ENCODE peak calls at places on chromosomes 4 and X, in four cellular contexts. B is BJ, Q is tibial artery, W is GM12878. M is an unnamed sample.

GRCh38 chr4:37666625-37667071 is 19.5 kb downstream of the RELL1 start:
- DNase-seq in B (peak), Q (peak), W (no peak), M (no peak)

GRCh38 chrX:21990812-21991211 is 41.3 kb upstream of the PHEX start:
- DNase-seq in B (no peak), Q (no peak), W (no peak), M (peak)

GRCh38 chr4:15805583-15806517 is 27.7 kb downstream of the CD38 start:
- DNase-seq in B (no peak), Q (no peak), W (peak), M (no peak)

GRCh38 chr4:63370997-63371396 is 1038.3 kb downstream of the TECRL start:
- DNase-seq in B (no peak), Q (no peak), W (no peak), M (no peak)

GRCh38 chrX:30577362-30577961 is at the start of gene TASL:
- DNase-seq in B (no peak), Q (no peak), W (peak), M (peak)

GRCh38 chr4:7101692-7102515 is 34.0 kb upstream of the GRPEL1 start:
- DNase-seq in B (no peak), Q (peak), W (no peak), M (peak)

GRCh38 chrX:25016938-25017598 is 1.3 kb upstream of the ARX start:
- DNase-seq in B (no peak), Q (no peak), W (no peak), M (no peak)

GRCh38 chr4:7161721-7162214 is 30.6 kb upstream of the SORCS2 start:
- DNase-seq in B (no peak), Q (peak), W (no peak), M (no peak)

GRCh38 chr4:33543941-33544450 is 2700.3 kb downstream of the ARAP2 start:
- DNase-seq in B (no peak), Q (no peak), W (no peak), M (no peak)

GRCh38 chrX:3791449-3791848 is 78.0 kb upstream of the PRKX start:
- DNase-seq in B (no peak), Q (no peak), W (no peak), M (no peak)

GRCh38 chrX:68807818-68808217 is 21.0 kb upstream of the EFNB1 start:
- DNase-seq in B (no peak), Q (no peak), W (no peak), M (no peak)

GRCh38 chr4:1490011-1490905 is 84.0 kb upstream of the NKX1-1 start:
- DNase-seq in B (no peak), Q (peak), W (no peak), M (peak)

GRCh38 chr4:186067757-186068385 is 1.1 kb upstream of the TLR3 start:
- DNase-seq in B (no peak), Q (peak), W (peak), M (no peak)

GRCh38 chrX:148020329-148020728 is 39.2 kb downstream of the FMR1NB start:
- DNase-seq in B (no peak), Q (no peak), W (no peak), M (no peak)

GRCh38 chr4:142959156-142959555 is 113.1 kb upstream of the INPP4B start:
- DNase-seq in B (no peak), Q (no peak), W (no peak), M (no peak)

GRCh38 chrX:142134533-142134932 is 70.6 kb downstream of the MAGEC2 start:
- DNase-seq in B (no peak), Q (no peak), W (no peak), M (no peak)

GRCh38 chrX:148203531-148203930 is 222.4 kb downstream of the FMR1NB start:
- DNase-seq in B (no peak), Q (no peak), W (no peak), M (no peak)

GRCh38 chr4:101280866-101281600 is 66.3 kb downstream of the PPP3CA start:
- DNase-seq in B (no peak), Q (no peak), W (no peak), M (no peak)

GRCh38 chr4:75723117-75723801 is 1.1 kb upstream of the USO1 start:
- DNase-seq in B (peak), Q (no peak), W (no peak), M (no peak)

GRCh38 chr4:11609751-11610150 is 181.1 kb upstream of the HS3ST1 start:
- DNase-seq in B (no peak), Q (no peak), W (no peak), M (no peak)

DNA sequence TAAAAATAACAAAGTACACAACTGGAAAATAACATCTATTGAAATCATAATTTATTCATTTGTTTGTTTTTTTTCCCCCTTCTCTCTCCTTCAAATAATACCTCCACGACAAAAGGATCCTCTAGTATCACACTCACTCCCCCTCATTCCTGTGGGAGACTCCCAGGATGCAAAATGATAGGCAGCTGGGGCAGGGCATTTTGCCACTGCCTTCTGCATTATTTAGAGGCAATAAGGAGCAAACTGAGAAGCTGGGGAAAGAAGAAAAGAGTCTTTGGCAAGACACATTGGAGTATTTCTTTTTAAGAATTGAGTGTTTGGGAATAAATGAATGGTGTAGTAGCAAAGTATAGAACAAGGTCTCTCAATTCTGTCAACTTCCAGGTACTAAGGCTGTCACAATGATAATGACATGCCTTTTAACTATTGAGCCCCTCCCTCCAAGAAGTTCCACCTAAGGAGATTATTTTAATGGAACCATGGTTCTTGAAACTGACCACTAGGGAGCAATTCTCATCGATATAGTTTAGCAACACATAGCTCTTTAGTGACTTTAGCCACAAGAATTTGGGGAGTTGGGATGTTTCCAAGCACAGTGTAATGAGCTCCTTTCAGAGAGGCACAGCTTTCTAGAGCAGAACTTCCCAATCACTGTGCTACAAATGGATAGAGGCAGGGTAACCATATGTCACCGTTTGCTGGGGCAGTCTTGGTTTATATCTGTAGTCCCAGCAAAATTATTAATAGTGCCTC is 303.3 kb downstream of the FRMPD4 start:
- DNase-seq in B (peak), Q (no peak), W (no peak), M (no peak)
- TF ChIP-seq CTCF in B (peak), Q (no peak), W (no peak), M (no peak)

GRCh38 chr4:98470831-98471230 is 187.6 kb downstream of the TSPAN5 start:
- DNase-seq in B (no peak), Q (no peak), W (no peak), M (no peak)
- TF ChIP-seq CTCF in B (no peak), Q (no peak), W (no peak), M (no peak)

DNA sequence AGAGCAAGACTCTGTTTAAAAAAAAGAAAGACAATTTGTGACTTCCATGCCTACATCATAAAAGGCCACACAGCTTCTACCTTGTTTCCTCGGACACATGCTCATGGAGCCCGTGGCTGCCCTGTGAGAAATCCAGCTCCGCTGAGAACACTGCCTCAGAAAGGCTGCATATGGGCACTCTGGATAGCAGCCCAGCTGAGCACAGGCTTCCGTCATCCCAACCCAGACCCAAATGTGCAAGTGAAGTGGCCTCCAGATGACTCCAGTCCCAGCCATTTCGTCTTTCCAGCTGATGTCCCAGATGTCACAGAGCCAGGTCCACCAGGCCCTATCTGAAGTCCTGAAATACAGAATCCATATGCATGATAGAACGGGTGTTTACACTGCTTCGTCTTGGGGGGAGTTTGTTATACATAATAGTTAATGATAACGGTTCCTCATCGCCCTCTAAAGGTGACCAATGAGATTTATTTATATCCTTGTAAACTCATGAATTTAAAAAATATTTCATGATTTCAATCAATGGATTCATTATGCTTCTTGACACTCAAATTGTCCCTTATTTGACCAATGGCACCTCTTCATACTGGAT is 72.7 kb upstream of the TRIM2 start:
- DNase-seq in B (no peak), Q (no peak), W (no peak), M (no peak)
- TF ChIP-seq CTCF in B (peak), Q (no peak), W (no peak), M (peak)

GRCh38 chr4:113106076-113106475 is 56.6 kb downstream of the ANK2 start:
- DNase-seq in B (peak), Q (no peak), W (no peak), M (no peak)
- TF ChIP-seq CTCF in B (peak), Q (peak), W (no peak), M (no peak)

GRCh38 chr4:5712517-5712916 is 1.5 kb downstream of the EVC start:
- DNase-seq in B (no peak), Q (no peak), W (peak), M (no peak)

GRCh38 chr4:5712931-5713330 is 1.9 kb downstream of the EVC start:
- DNase-seq in B (no peak), Q (no peak), W (no peak), M (no peak)

GRCh38 chr4:5711479-5712184 is 631 bp downstream of the EVC start:
- DNase-seq in B (no peak), Q (no peak), W (no peak), M (no peak)

GRCh38 chr4:5710065-5710961 is 688 bp upstream of the EVC start:
- DNase-seq in B (no peak), Q (no peak), W (no peak), M (peak)

GRCh38 chr4:5710962-5711478 is at the start of gene EVC:
- DNase-seq in B (no peak), Q (peak), W (no peak), M (peak)
- TF ChIP-seq CTCF in B (no peak), Q (no peak), W (no peak), M (no peak)

GRCh38 chr4:118954246-118954645 is 65.6 kb downstream of the SYNPO2 start:
- DNase-seq in B (no peak), Q (no peak), W (no peak), M (no peak)
- TF ChIP-seq CTCF in B (peak), Q (no peak), W (no peak), M (no peak)

GRCh38 chr4:152374606-152375285 is 161.1 kb downstream of the FBXW7 start:
- DNase-seq in B (no peak), Q (no peak), W (no peak), M (no peak)
- TF ChIP-seq CTCF in B (no peak), Q (no peak), W (no peak), M (no peak)

GRCh38 chrX:154383359-154384283 is 4.5 kb downstream of the EMD start:
- DNase-seq in B (no peak), Q (peak), W (no peak), M (peak)

GRCh38 chrX:154381271-154381670 is 2.2 kb downstream of the EMD start:
- DNase-seq in B (no peak), Q (no peak), W (no peak), M (no peak)

GRCh38 chrX:154382483-154383069 is 3.5 kb downstream of the EMD start:
- DNase-seq in B (no peak), Q (peak), W (no peak), M (peak)

GRCh38 chrX:154380787-154381186 is 1.7 kb downstream of the EMD start:
- DNase-seq in B (no peak), Q (no peak), W (no peak), M (peak)

DNA sequence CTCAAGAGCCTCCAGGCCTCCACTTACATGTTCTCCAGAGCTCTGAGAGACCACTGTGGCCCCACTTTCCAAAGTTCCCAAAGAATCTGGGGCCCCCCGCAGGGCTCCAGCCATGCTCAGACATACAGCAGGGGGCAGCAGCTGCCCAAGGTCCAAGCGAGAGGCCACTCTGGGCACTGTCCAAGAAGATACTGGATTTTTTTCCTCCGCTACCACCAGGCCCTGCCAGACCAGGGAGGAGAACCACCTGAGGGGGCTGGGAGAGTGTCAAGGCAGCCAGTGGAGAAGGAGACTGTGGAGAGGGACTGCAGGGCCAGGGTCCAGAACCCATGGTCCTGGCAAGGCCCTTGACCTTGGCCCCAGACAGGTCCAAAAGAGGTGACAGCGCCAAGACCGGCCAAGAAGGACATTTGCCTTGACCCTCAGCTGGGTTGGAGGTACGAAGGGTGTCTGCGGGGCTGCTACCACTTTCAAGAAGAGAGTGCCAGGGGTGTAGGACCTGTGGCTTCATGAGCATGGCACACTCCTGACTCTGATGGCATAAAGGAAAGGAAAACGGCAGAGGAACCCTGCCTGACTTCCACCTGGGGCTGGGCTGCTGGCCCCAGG is 5.3 kb downstream of the EMD start:
- DNase-seq in B (no peak), Q (no peak), W (no peak), M (peak)
- TF ChIP-seq CTCF in B (peak), Q (no peak), W (peak), M (no peak)

M was measured in CD14-positive monocyte.